ENCODE peak calls at places on chromosomes 6 and 20, in ten cellular contexts. One of them, this sample, is unnamed.

GRCh38 chr20:23501926-23502325 is 11.0 kb downstream of the CST8 start:
- DNase-seq in esophagus squamous epithelium: no peak
- DNase-seq in IMR-90: no peak
- DNase-seq in lung: no peak
- DNase-seq in substantia nigra: no peak
- DNase-seq in ovary: no peak
- DNase-seq in hepatocyte: no peak
- DNase-seq in GM23248: no peak
- DNase-seq in mesendoderm: no peak
- DNase-seq in esophagus muscularis mucosa: no peak
- DNase-seq in this sample: no peak

GRCh38 chr6:39452306-39452705 is 129.8 kb upstream of the KCNK16 start:
- DNase-seq in esophagus squamous epithelium: no peak
- DNase-seq in IMR-90: peak
- DNase-seq in esophagus muscularis mucosa: no peak
- DNase-seq in mesendoderm: no peak
- DNase-seq in ovary: no peak
- DNase-seq in hepatocyte: no peak
- DNase-seq in substantia nigra: no peak
- DNase-seq in lung: no peak
- DNase-seq in GM23248: peak
- DNase-seq in this sample: no peak

GRCh38 chr6:99836471-99836870 is 157.6 kb downstream of the MCHR2 start:
- DNase-seq in substantia nigra: no peak
- DNase-seq in esophagus muscularis mucosa: no peak
- DNase-seq in IMR-90: peak
- DNase-seq in esophagus squamous epithelium: no peak
- DNase-seq in lung: no peak
- DNase-seq in ovary: no peak
- DNase-seq in hepatocyte: no peak
- DNase-seq in GM23248: no peak
- DNase-seq in mesendoderm: no peak
- DNase-seq in this sample: peak

GRCh38 chr20:8476023-8476422 is 344.0 kb downstream of the PLCB1 start:
- DNase-seq in lung: no peak
- DNase-seq in esophagus squamous epithelium: no peak
- DNase-seq in hepatocyte: no peak
- DNase-seq in mesendoderm: no peak
- DNase-seq in GM23248: no peak
- DNase-seq in IMR-90: peak
- DNase-seq in ovary: no peak
- DNase-seq in substantia nigra: no peak
- DNase-seq in esophagus muscularis mucosa: no peak
- DNase-seq in this sample: no peak

GRCh38 chr6:101085327-101085726 is 204.2 kb upstream of the ASCC3 start:
- DNase-seq in lung: no peak
- DNase-seq in GM23248: no peak
- DNase-seq in mesendoderm: peak
- DNase-seq in esophagus squamous epithelium: no peak
- DNase-seq in IMR-90: no peak
- DNase-seq in ovary: no peak
- DNase-seq in esophagus muscularis mucosa: no peak
- DNase-seq in hepatocyte: no peak
- DNase-seq in substantia nigra: no peak
- DNase-seq in this sample: no peak

GRCh38 chr20:39291301-39291700 is 329.2 kb downstream of the DHX35 start:
- DNase-seq in GM23248: peak
- DNase-seq in esophagus squamous epithelium: no peak
- DNase-seq in hepatocyte: no peak
- DNase-seq in substantia nigra: no peak
- DNase-seq in esophagus muscularis mucosa: no peak
- DNase-seq in ovary: no peak
- DNase-seq in IMR-90: no peak
- DNase-seq in mesendoderm: no peak
- DNase-seq in lung: no peak
- DNase-seq in this sample: peak

GRCh38 chr20:4507288-4507719 is 214.4 kb upstream of the PRND start:
- DNase-seq in GM23248: peak
- DNase-seq in esophagus muscularis mucosa: no peak
- DNase-seq in ovary: no peak
- DNase-seq in lung: no peak
- DNase-seq in mesendoderm: no peak
- DNase-seq in IMR-90: peak
- DNase-seq in hepatocyte: no peak
- DNase-seq in substantia nigra: no peak
- DNase-seq in esophagus squamous epithelium: no peak
- DNase-seq in this sample: peak

GRCh38 chr6:161061576-161061975 is 70.0 kb downstream of the MAP3K4 start:
- DNase-seq in esophagus squamous epithelium: no peak
- DNase-seq in ovary: no peak
- DNase-seq in hepatocyte: no peak
- DNase-seq in IMR-90: no peak
- DNase-seq in GM23248: no peak
- DNase-seq in lung: no peak
- DNase-seq in esophagus muscularis mucosa: no peak
- DNase-seq in substantia nigra: no peak
- DNase-seq in mesendoderm: no peak
- DNase-seq in this sample: no peak

GRCh38 chr6:15473741-15474161 is 189.1 kb downstream of the DTNBP1 start:
- DNase-seq in esophagus muscularis mucosa: no peak
- DNase-seq in esophagus squamous epithelium: no peak
- DNase-seq in ovary: no peak
- DNase-seq in GM23248: peak
- DNase-seq in mesendoderm: no peak
- DNase-seq in hepatocyte: no peak
- DNase-seq in substantia nigra: no peak
- DNase-seq in IMR-90: peak
- DNase-seq in lung: no peak
- DNase-seq in this sample: no peak

GRCh38 chr6:6333498-6333897 is 13.0 kb upstream of the F13A1 start:
- DNase-seq in hepatocyte: no peak
- DNase-seq in esophagus squamous epithelium: no peak
- DNase-seq in ovary: no peak
- DNase-seq in substantia nigra: no peak
- DNase-seq in IMR-90: no peak
- DNase-seq in lung: no peak
- DNase-seq in esophagus muscularis mucosa: no peak
- DNase-seq in GM23248: peak
- DNase-seq in mesendoderm: no peak
- DNase-seq in this sample: peak

GRCh38 chr6:147922764-147923163 is 414.3 kb downstream of the SAMD5 start:
- DNase-seq in esophagus muscularis mucosa: no peak
- DNase-seq in GM23248: no peak
- DNase-seq in ovary: no peak
- DNase-seq in IMR-90: no peak
- DNase-seq in mesendoderm: peak
- DNase-seq in substantia nigra: no peak
- DNase-seq in lung: no peak
- DNase-seq in esophagus squamous epithelium: no peak
- DNase-seq in hepatocyte: no peak
- DNase-seq in this sample: no peak

DNA sequence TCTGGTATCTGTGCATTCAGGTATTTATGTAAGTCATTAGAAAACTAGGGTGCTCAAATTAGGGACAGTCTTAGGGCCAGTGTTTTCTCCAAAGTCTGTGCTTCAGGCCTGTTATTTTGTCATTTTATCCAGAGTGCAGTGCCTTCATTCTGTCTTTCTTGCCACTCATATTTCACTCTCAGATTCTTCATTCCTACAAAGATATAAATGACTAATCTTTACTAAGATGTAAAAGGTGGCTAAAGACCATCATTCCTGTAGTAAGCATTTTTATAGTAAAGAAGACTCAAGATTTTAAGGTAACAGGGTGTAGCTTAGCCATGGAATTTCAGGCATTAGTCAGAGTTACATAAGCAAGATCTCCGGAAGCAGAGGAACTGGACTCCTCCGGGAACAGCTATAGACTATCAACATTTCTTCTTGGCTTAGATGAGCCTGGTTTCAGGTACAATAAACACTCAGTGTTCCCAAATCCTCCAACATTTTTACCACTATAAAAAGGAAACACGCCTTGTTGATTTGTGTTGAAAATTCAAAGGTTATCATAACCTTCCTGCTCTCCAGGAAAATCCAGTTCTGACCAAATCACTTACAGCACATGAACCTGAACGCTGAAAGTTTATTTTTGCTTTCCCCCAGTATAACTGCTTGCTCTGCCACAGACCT is 23.8 kb downstream of the SERPINB1 start:
- DNase-seq in mesendoderm: no peak
- DNase-seq in lung: no peak
- DNase-seq in ovary: no peak
- DNase-seq in esophagus muscularis mucosa: no peak
- DNase-seq in hepatocyte: no peak
- DNase-seq in IMR-90: peak
- DNase-seq in substantia nigra: no peak
- DNase-seq in esophagus squamous epithelium: no peak
- DNase-seq in GM23248: peak
- DNase-seq in this sample: no peak
- H3K27ac ChIP-seq in mesendoderm: no peak
- H3K27ac ChIP-seq in lung: peak
- H3K27ac ChIP-seq in ovary: peak
- H3K27ac ChIP-seq in esophagus muscularis mucosa: peak
- H3K27ac ChIP-seq in hepatocyte: peak
- H3K27ac ChIP-seq in IMR-90: no peak
- H3K27ac ChIP-seq in substantia nigra: no peak
- H3K27ac ChIP-seq in esophagus squamous epithelium: peak
- H3K27ac ChIP-seq in GM23248: peak
- H3K27ac ChIP-seq in this sample: peak

GRCh38 chr20:63522981-63523611 is 2.5 kb downstream of the PPDPF start:
- DNase-seq in esophagus muscularis mucosa: no peak
- DNase-seq in IMR-90: no peak
- DNase-seq in lung: no peak
- DNase-seq in hepatocyte: no peak
- DNase-seq in mesendoderm: no peak
- DNase-seq in esophagus squamous epithelium: no peak
- DNase-seq in ovary: peak
- DNase-seq in substantia nigra: no peak
- DNase-seq in GM23248: no peak
- DNase-seq in this sample: no peak

GRCh38 chr20:63520594-63520938 is at the start of gene PPDPF:
- DNase-seq in lung: peak
- DNase-seq in substantia nigra: no peak
- DNase-seq in GM23248: peak
- DNase-seq in esophagus squamous epithelium: no peak
- DNase-seq in ovary: peak
- DNase-seq in esophagus muscularis mucosa: peak
- DNase-seq in mesendoderm: peak
- DNase-seq in IMR-90: peak
- DNase-seq in hepatocyte: peak
- DNase-seq in this sample: no peak

GRCh38 chr20:63520939-63521601 is 505 bp downstream of the PPDPF start:
- DNase-seq in ovary: peak
- DNase-seq in mesendoderm: peak
- DNase-seq in IMR-90: peak
- DNase-seq in esophagus squamous epithelium: no peak
- DNase-seq in GM23248: peak
- DNase-seq in substantia nigra: no peak
- DNase-seq in hepatocyte: peak
- DNase-seq in lung: peak
- DNase-seq in esophagus muscularis mucosa: no peak
- DNase-seq in this sample: no peak

GRCh38 chr20:63521602-63522001 is 1.0 kb downstream of the PPDPF start:
- DNase-seq in lung: no peak
- DNase-seq in esophagus squamous epithelium: no peak
- DNase-seq in substantia nigra: no peak
- DNase-seq in hepatocyte: no peak
- DNase-seq in IMR-90: no peak
- DNase-seq in GM23248: peak
- DNase-seq in esophagus muscularis mucosa: no peak
- DNase-seq in mesendoderm: no peak
- DNase-seq in ovary: no peak
- DNase-seq in this sample: no peak

DNA sequence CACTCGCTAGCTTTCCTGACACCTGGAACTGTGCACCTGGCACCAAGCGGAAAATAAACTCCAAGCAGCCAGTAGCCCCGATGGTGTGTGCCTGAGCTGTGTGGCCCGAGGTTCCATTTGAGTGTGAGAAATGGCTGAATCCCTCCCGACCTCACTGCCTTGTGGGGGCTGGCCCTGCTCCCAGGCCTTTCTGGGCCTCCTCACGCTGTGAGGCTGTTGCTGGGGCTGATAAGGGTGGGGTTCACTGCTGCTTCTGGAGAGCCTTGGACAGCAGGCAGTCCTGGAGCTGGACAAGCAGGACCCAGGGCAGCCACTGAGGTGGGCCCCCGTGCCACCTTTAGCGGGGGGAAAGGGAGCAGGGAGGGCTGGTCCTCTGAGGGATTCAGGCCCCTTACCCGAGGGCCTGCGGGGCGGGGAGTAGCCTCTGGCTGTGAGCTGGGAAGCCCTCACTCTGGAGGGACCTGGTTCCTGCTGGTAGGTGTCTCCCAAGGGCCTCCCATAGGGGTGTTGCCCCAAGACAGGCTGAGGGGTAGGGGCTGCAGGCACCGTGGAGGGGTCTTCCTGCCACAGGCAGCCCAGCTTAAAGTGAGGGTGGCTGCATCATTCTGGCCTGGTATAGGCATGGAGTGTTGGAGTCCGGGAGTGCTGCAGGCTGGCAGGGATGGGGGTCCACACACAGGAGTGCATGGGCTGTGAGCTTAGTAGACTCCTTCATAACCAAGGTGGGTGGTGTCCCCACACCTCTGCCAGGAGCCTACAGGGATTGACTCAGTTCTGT is 1.7 kb downstream of the PPDPF start:
- DNase-seq in IMR-90: no peak
- DNase-seq in mesendoderm: no peak
- DNase-seq in esophagus muscularis mucosa: no peak
- DNase-seq in substantia nigra: no peak
- DNase-seq in esophagus squamous epithelium: no peak
- DNase-seq in lung: no peak
- DNase-seq in GM23248: no peak
- DNase-seq in ovary: peak
- DNase-seq in hepatocyte: no peak
- DNase-seq in this sample: no peak
- H3K27ac ChIP-seq in IMR-90: no peak
- H3K27ac ChIP-seq in mesendoderm: no peak
- H3K27ac ChIP-seq in esophagus muscularis mucosa: no peak
- H3K27ac ChIP-seq in substantia nigra: peak
- H3K27ac ChIP-seq in esophagus squamous epithelium: peak
- H3K27ac ChIP-seq in lung: no peak
- H3K27ac ChIP-seq in GM23248: no peak
- H3K27ac ChIP-seq in ovary: no peak
- H3K27ac ChIP-seq in hepatocyte: no peak
- H3K27ac ChIP-seq in this sample: peak

GRCh38 chr6:95545691-95546090 is 31.6 kb upstream of the MANEA start:
- DNase-seq in mesendoderm: no peak
- DNase-seq in esophagus squamous epithelium: no peak
- DNase-seq in esophagus muscularis mucosa: no peak
- DNase-seq in IMR-90: no peak
- DNase-seq in substantia nigra: no peak
- DNase-seq in hepatocyte: no peak
- DNase-seq in lung: no peak
- DNase-seq in GM23248: no peak
- DNase-seq in ovary: no peak
- DNase-seq in this sample: no peak
- H3K27ac ChIP-seq in mesendoderm: peak
- H3K27ac ChIP-seq in esophagus squamous epithelium: peak
- H3K27ac ChIP-seq in esophagus muscularis mucosa: no peak
- H3K27ac ChIP-seq in IMR-90: no peak
- H3K27ac ChIP-seq in substantia nigra: no peak
- H3K27ac ChIP-seq in hepatocyte: no peak
- H3K27ac ChIP-seq in lung: no peak
- H3K27ac ChIP-seq in GM23248: no peak
- H3K27ac ChIP-seq in ovary: no peak
- H3K27ac ChIP-seq in this sample: no peak

GRCh38 chr6:71394001-71394432 is 105.4 kb downstream of the OGFRL1 start:
- DNase-seq in IMR-90: peak
- DNase-seq in esophagus muscularis mucosa: no peak
- DNase-seq in esophagus squamous epithelium: no peak
- DNase-seq in lung: no peak
- DNase-seq in mesendoderm: no peak
- DNase-seq in GM23248: peak
- DNase-seq in substantia nigra: no peak
- DNase-seq in ovary: no peak
- DNase-seq in hepatocyte: no peak
- DNase-seq in this sample: no peak
- H3K27ac ChIP-seq in IMR-90: peak
- H3K27ac ChIP-seq in esophagus muscularis mucosa: peak
- H3K27ac ChIP-seq in esophagus squamous epithelium: peak
- H3K27ac ChIP-seq in lung: no peak
- H3K27ac ChIP-seq in mesendoderm: no peak
- H3K27ac ChIP-seq in GM23248: peak
- H3K27ac ChIP-seq in substantia nigra: no peak
- H3K27ac ChIP-seq in ovary: no peak
- H3K27ac ChIP-seq in hepatocyte: peak
- H3K27ac ChIP-seq in this sample: peak

This sample was measured in epithelial cell of prostate.